ENCODE peak calls at places on chromosomes 6 and 20, in ten cellular contexts. One of them, this sample, is unnamed.
A peak's percentile ranks its signal among the peaks of the same experiment; 100 is the strongest.

GRCh38 chr6:158545043-158545966 is 14.6 kb upstream of the TMEM181 start:
- DNase-seq in IMR-90: no peak
- DNase-seq in HCT116: no peak
- DNase-seq in cardiac muscle cell: no peak
- DNase-seq in naive thymus-derived CD4-positive, alpha-beta T cell: no peak
- DNase-seq in fibroblast of lung: no peak
- DNase-seq in left ventricle myocardium inferior: no peak
- DNase-seq in pancreas: no peak
- DNase-seq in transverse colon: no peak
- DNase-seq in gastrocnemius medialis: no peak
- DNase-seq in this sample: no peak

GRCh38 chr6:124961784-124962611 is at the start of gene RNF217:
- DNase-seq in IMR-90: peak; percentile 76
- DNase-seq in HCT116: no peak
- DNase-seq in cardiac muscle cell: peak; percentile 83
- DNase-seq in naive thymus-derived CD4-positive, alpha-beta T cell: no peak
- DNase-seq in fibroblast of lung: peak; percentile 77
- DNase-seq in left ventricle myocardium inferior: peak; percentile 73
- DNase-seq in pancreas: peak; percentile 80
- DNase-seq in transverse colon: peak; percentile 50
- DNase-seq in gastrocnemius medialis: peak; percentile 29
- DNase-seq in this sample: peak; percentile 42

GRCh38 chr20:1489764-1490436 is 1.3 kb downstream of the SIRPB2 start:
- DNase-seq in IMR-90: no peak
- DNase-seq in HCT116: peak; percentile 41
- DNase-seq in cardiac muscle cell: no peak
- DNase-seq in naive thymus-derived CD4-positive, alpha-beta T cell: no peak
- DNase-seq in fibroblast of lung: peak; percentile 35
- DNase-seq in left ventricle myocardium inferior: no peak
- DNase-seq in pancreas: no peak
- DNase-seq in transverse colon: no peak
- DNase-seq in gastrocnemius medialis: peak; percentile 21
- DNase-seq in this sample: no peak

GRCh38 chr6:158233214-158233795 is 65.2 kb downstream of the GTF2H5 start:
- DNase-seq in IMR-90: no peak
- DNase-seq in HCT116: no peak
- DNase-seq in cardiac muscle cell: no peak
- DNase-seq in naive thymus-derived CD4-positive, alpha-beta T cell: peak; percentile 36
- DNase-seq in fibroblast of lung: no peak
- DNase-seq in left ventricle myocardium inferior: no peak
- DNase-seq in pancreas: no peak
- DNase-seq in transverse colon: no peak
- DNase-seq in gastrocnemius medialis: no peak
- DNase-seq in this sample: peak; percentile 57

GRCh38 chr20:10111144-10111771 is 76.5 kb downstream of the ANKEF1 start:
- DNase-seq in IMR-90: no peak
- DNase-seq in HCT116: no peak
- DNase-seq in cardiac muscle cell: no peak
- DNase-seq in naive thymus-derived CD4-positive, alpha-beta T cell: no peak
- DNase-seq in fibroblast of lung: no peak
- DNase-seq in left ventricle myocardium inferior: no peak
- DNase-seq in pancreas: no peak
- DNase-seq in transverse colon: peak; percentile 59
- DNase-seq in gastrocnemius medialis: no peak
- DNase-seq in this sample: no peak

GRCh38 chr6:79180082-79180481 is 54.4 kb downstream of the HMGN3 start:
- DNase-seq in IMR-90: no peak
- DNase-seq in HCT116: no peak
- DNase-seq in cardiac muscle cell: no peak
- DNase-seq in naive thymus-derived CD4-positive, alpha-beta T cell: no peak
- DNase-seq in fibroblast of lung: no peak
- DNase-seq in left ventricle myocardium inferior: no peak
- DNase-seq in pancreas: no peak
- DNase-seq in transverse colon: no peak
- DNase-seq in gastrocnemius medialis: no peak
- DNase-seq in this sample: no peak

GRCh38 chr6:1802495-1803395 is 193.0 kb downstream of the FOXC1 start:
- DNase-seq in IMR-90: no peak
- DNase-seq in HCT116: no peak
- DNase-seq in cardiac muscle cell: peak; percentile 47
- DNase-seq in naive thymus-derived CD4-positive, alpha-beta T cell: no peak
- DNase-seq in fibroblast of lung: no peak
- DNase-seq in left ventricle myocardium inferior: no peak
- DNase-seq in pancreas: no peak
- DNase-seq in transverse colon: no peak
- DNase-seq in gastrocnemius medialis: no peak
- DNase-seq in this sample: peak; percentile 80

GRCh38 chr6:99353126-99353525 is 3.7 kb upstream of the FAXC start:
- DNase-seq in IMR-90: peak; percentile 7
- DNase-seq in HCT116: no peak
- DNase-seq in cardiac muscle cell: peak; percentile 19
- DNase-seq in naive thymus-derived CD4-positive, alpha-beta T cell: no peak
- DNase-seq in fibroblast of lung: no peak
- DNase-seq in left ventricle myocardium inferior: no peak
- DNase-seq in pancreas: no peak
- DNase-seq in transverse colon: no peak
- DNase-seq in gastrocnemius medialis: no peak
- DNase-seq in this sample: no peak

DNA sequence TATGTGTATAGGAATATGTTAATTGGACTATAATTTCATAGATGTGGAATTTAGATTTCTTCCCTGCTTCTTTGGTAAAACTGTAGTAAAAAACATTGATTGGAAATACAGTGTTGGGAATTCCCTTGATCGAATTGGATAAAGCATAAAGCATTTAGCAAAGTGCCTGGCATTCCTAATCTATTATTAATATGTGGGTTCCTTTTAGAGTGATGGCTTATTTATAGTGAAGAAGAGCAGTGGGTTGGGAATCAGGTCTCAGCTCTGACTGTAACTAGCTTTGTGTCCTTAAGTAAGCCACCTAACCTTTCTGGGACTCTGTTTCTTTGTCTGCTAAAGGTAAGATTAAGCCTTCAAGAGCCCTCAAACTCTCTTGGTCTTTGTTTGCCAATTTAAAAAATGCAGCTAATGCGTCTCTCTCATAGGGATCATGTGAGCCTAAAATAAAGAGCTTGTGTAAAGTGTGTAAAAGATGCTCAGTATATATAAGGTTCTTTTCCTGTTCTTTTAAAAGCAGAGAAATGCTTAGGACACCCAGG is 53.3 kb downstream of the KCNS1 start:
- DNase-seq in IMR-90: no peak
- DNase-seq in HCT116: no peak
- DNase-seq in cardiac muscle cell: no peak
- DNase-seq in naive thymus-derived CD4-positive, alpha-beta T cell: no peak
- DNase-seq in fibroblast of lung: no peak
- DNase-seq in left ventricle myocardium inferior: no peak
- DNase-seq in pancreas: no peak
- DNase-seq in transverse colon: no peak
- DNase-seq in gastrocnemius medialis: no peak
- DNase-seq in this sample: no peak
- H3K4me1 ChIP-seq in IMR-90: peaks cover 11% of the 10 kb centered on the region
- H3K4me1 ChIP-seq in HCT116: no peaks in the 10 kb centered on the region
- H3K4me1 ChIP-seq in cardiac muscle cell: peaks cover under 1% of the 10 kb centered on the region
- H3K4me1 ChIP-seq in naive thymus-derived CD4-positive, alpha-beta T cell: peaks cover 51% of the 10 kb centered on the region
- H3K4me1 ChIP-seq in fibroblast of lung: no peaks in the 10 kb centered on the region
- H3K4me1 ChIP-seq in left ventricle myocardium inferior: peaks cover 44% of the 10 kb centered on the region
- H3K4me1 ChIP-seq in pancreas: no peaks in the 10 kb centered on the region
- H3K4me1 ChIP-seq in transverse colon: peaks cover 10% of the 10 kb centered on the region
- H3K4me1 ChIP-seq in gastrocnemius medialis: peaks cover 4% of the 10 kb centered on the region
- H3K4me1 ChIP-seq in this sample: no peaks in the 10 kb centered on the region

DNA sequence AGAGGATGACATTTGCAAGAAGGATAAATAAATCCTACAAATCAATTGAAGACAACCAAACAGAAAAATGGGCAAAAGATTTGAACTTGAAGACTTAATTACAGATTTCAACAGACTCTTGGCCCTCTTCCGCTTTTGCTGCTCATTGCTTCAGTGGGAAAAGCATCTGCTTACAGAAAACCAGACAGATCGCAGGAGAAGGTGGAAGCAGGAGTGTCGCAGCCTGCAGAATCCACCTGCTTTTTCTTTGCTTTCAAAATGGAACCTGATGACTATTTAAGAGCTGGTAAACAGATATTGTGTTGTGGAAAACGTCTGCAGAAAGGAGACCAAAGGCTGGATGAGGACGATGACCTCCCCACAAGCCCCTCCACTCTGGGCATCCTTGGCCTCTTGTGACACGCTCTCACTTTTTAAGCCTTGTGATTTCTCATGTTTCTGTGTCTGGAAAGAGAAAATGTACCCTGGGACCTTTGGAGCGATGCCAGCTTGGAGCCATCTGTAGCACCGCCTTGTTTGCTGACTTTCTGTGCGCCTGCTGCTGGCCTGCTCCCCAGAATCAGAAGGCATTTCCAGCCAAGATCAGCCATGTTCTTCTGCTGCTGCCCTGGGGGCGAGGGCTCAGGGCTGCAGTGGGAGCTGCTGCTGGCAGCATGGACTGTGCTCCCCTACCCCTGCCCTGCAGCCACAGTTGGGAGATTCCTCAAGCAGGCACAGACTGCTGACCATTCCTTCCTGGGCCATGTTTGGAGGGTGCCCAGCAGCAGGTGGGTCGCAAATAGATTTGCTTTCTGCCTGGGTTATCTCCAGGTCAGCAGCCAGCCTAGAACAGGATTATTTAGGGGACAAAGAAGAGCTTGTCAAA is 3.6 kb upstream of the CSTL1 start:
- DNase-seq in IMR-90: no peak
- DNase-seq in HCT116: no peak
- DNase-seq in cardiac muscle cell: peak; percentile 37
- DNase-seq in naive thymus-derived CD4-positive, alpha-beta T cell: no peak
- DNase-seq in fibroblast of lung: no peak
- DNase-seq in left ventricle myocardium inferior: peak; percentile 29
- DNase-seq in pancreas: peak; percentile 90
- DNase-seq in transverse colon: peak; percentile 66
- DNase-seq in gastrocnemius medialis: peak; percentile 40
- DNase-seq in this sample: peak; percentile 55
- H3K4me3 ChIP-seq in IMR-90: no peak overlapping the region
- H3K4me3 ChIP-seq in HCT116: no peak overlapping the region
- H3K4me3 ChIP-seq in cardiac muscle cell: no peak overlapping the region
- H3K4me3 ChIP-seq in naive thymus-derived CD4-positive, alpha-beta T cell: no peak overlapping the region
- H3K4me3 ChIP-seq in fibroblast of lung: no peak overlapping the region
- H3K4me3 ChIP-seq in left ventricle myocardium inferior: no peak overlapping the region
- H3K4me3 ChIP-seq in pancreas: no peak overlapping the region
- H3K4me3 ChIP-seq in transverse colon: no peak overlapping the region
- H3K4me3 ChIP-seq in gastrocnemius medialis: no peak overlapping the region
- H3K4me3 ChIP-seq in this sample: no peak overlapping the region

DNA sequence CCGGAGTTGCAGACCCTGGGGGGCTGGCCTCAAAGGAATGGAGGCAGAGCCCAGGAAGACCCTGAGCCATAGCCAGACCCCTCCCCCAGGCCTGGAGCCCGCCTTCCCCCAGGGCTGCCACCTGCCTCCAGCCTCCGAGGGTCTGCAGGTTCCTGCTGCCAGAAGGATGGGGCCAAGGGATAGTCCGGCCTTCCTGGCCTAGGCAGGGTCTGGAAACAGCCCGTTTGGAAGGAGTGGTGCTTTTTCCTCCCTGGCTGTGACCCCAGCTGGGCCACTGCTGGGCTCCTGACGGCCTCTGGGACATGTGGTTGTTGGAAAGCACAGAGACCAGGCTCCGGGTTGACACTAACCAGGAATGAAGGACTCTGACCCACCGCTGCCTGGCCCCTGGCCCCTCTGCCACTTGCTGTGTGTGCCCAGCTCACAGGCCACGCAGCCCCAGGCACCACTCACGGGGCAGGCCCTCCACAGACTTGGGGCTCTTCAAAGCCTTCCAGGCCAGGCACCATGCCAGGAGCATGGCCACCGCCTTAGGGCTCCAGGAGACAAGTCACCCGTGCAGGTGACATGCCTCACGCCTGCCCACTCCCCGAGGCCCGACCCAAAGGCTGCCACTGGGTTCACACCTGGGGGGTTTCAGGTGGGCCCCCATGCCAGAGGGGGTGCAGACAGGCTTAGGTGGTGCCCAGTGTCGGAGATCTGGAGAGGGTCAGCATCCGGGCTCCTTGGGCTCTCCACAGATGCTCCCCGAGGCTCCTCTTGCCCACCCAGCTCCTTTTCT is 3.9 kb upstream of the LAMA5 start:
- DNase-seq in IMR-90: no peak
- DNase-seq in HCT116: no peak
- DNase-seq in cardiac muscle cell: no peak
- DNase-seq in naive thymus-derived CD4-positive, alpha-beta T cell: no peak
- DNase-seq in fibroblast of lung: no peak
- DNase-seq in left ventricle myocardium inferior: no peak
- DNase-seq in pancreas: no peak
- DNase-seq in transverse colon: no peak
- DNase-seq in gastrocnemius medialis: no peak
- DNase-seq in this sample: no peak
- H3K4me1 ChIP-seq in IMR-90: peaks cover 49% of the 10 kb centered on the region
- H3K4me1 ChIP-seq in HCT116: peaks cover 60% of the 10 kb centered on the region
- H3K4me1 ChIP-seq in cardiac muscle cell: peaks cover 51% of the 10 kb centered on the region
- H3K4me1 ChIP-seq in naive thymus-derived CD4-positive, alpha-beta T cell: peaks cover 10% of the 10 kb centered on the region
- H3K4me1 ChIP-seq in fibroblast of lung: peaks cover 52% of the 10 kb centered on the region
- H3K4me1 ChIP-seq in left ventricle myocardium inferior: peaks cover 67% of the 10 kb centered on the region
- H3K4me1 ChIP-seq in pancreas: peaks cover 20% of the 10 kb centered on the region
- H3K4me1 ChIP-seq in transverse colon: peaks cover 77% of the 10 kb centered on the region
- H3K4me1 ChIP-seq in gastrocnemius medialis: peaks cover 49% of the 10 kb centered on the region
- H3K4me1 ChIP-seq in this sample: peaks cover 23% of the 10 kb centered on the region

GRCh38 chr20:59832406-59833156 is 100.9 kb downstream of the SYCP2 start:
- DNase-seq in IMR-90: no peak
- DNase-seq in HCT116: no peak
- DNase-seq in cardiac muscle cell: no peak
- DNase-seq in naive thymus-derived CD4-positive, alpha-beta T cell: no peak
- DNase-seq in fibroblast of lung: no peak
- DNase-seq in left ventricle myocardium inferior: peak; percentile 5
- DNase-seq in pancreas: no peak
- DNase-seq in transverse colon: no peak
- DNase-seq in gastrocnemius medialis: no peak
- DNase-seq in this sample: no peak

GRCh38 chr20:59835057-59835447 is 98.4 kb downstream of the SYCP2 start:
- DNase-seq in IMR-90: no peak
- DNase-seq in HCT116: no peak
- DNase-seq in cardiac muscle cell: peak; percentile 29
- DNase-seq in naive thymus-derived CD4-positive, alpha-beta T cell: no peak
- DNase-seq in fibroblast of lung: no peak
- DNase-seq in left ventricle myocardium inferior: peak; percentile 9
- DNase-seq in pancreas: no peak
- DNase-seq in transverse colon: no peak
- DNase-seq in gastrocnemius medialis: no peak
- DNase-seq in this sample: no peak

GRCh38 chr20:59836768-59837167 is 96.7 kb downstream of the SYCP2 start:
- DNase-seq in IMR-90: no peak
- DNase-seq in HCT116: no peak
- DNase-seq in cardiac muscle cell: no peak
- DNase-seq in naive thymus-derived CD4-positive, alpha-beta T cell: no peak
- DNase-seq in fibroblast of lung: no peak
- DNase-seq in left ventricle myocardium inferior: no peak
- DNase-seq in pancreas: no peak
- DNase-seq in transverse colon: no peak
- DNase-seq in gastrocnemius medialis: no peak
- DNase-seq in this sample: no peak

GRCh38 chr20:59837623-59838394 is 95.6 kb downstream of the SYCP2 start:
- DNase-seq in IMR-90: no peak
- DNase-seq in HCT116: no peak
- DNase-seq in cardiac muscle cell: no peak
- DNase-seq in naive thymus-derived CD4-positive, alpha-beta T cell: no peak
- DNase-seq in fibroblast of lung: no peak
- DNase-seq in left ventricle myocardium inferior: no peak
- DNase-seq in pancreas: no peak
- DNase-seq in transverse colon: no peak
- DNase-seq in gastrocnemius medialis: no peak
- DNase-seq in this sample: no peak

DNA sequence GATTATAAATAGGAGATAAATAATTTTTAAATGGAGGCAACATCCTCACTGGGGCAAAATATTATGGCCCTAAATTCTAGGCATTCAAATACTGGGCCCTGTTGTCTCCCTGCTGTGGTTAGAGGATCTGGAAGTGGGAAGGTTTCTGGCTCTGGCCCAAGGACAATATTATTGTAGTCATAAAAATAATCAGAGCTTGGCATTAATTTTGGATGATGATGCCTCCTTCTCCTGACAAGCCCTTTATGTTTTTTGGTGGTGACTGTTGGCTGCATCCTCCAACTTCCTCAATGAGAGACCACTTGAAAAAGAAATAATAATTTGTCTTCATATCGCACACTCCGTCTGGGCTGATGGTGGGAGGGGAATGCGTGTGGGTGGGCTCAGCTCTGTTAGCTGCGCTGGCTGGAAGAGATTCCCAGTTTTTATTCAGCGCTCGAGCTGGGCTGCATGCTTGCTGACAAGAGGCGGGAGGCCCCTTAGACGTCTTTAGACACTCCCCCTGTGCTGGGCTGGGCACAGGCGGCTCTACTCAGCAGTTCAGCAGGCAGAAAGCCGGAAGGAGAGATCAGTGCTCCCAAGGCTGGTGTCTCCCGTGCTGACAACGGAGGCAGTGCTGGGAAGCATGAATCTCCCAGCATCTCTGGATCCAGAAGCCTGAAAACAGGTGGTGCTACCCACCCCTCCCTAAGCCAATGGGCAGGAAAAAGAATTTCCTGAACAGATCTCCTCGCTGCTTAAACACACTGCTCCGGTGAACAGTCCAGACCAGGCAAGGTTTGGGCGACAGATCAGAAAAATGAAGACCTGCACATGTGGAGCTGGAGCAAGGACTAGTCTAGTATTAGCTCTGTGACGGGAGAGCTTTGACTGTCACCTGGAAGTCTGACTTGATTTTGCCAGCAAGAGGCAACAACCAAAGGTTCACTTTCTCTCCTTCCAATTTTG is 97.7 kb downstream of the SYCP2 start:
- DNase-seq in IMR-90: peak; percentile 5
- DNase-seq in HCT116: no peak
- DNase-seq in cardiac muscle cell: peak; percentile 61
- DNase-seq in naive thymus-derived CD4-positive, alpha-beta T cell: no peak
- DNase-seq in fibroblast of lung: peak; percentile 18
- DNase-seq in left ventricle myocardium inferior: peak; percentile 46
- DNase-seq in pancreas: no peak
- DNase-seq in transverse colon: peak; percentile 65
- DNase-seq in gastrocnemius medialis: no peak
- DNase-seq in this sample: peak; percentile 26
- H3K4me3 ChIP-seq in IMR-90: no peak overlapping the region
- H3K4me3 ChIP-seq in HCT116: no peak overlapping the region
- H3K4me3 ChIP-seq in cardiac muscle cell: peak overlapping the region; percentile 33
- H3K4me3 ChIP-seq in naive thymus-derived CD4-positive, alpha-beta T cell: no peak overlapping the region
- H3K4me3 ChIP-seq in fibroblast of lung: no peak overlapping the region
- H3K4me3 ChIP-seq in left ventricle myocardium inferior: peak overlapping the region; percentile 59
- H3K4me3 ChIP-seq in pancreas: no peak overlapping the region
- H3K4me3 ChIP-seq in transverse colon: peak overlapping the region; percentile 8
- H3K4me3 ChIP-seq in gastrocnemius medialis: peak overlapping the region; percentile 14
- H3K4me3 ChIP-seq in this sample: no peak overlapping the region

This sample was measured in BE2C.